ENCODE peak calls at places on chromosomes 3 and 15, in four cellular contexts. P, R, T and Z are unnamed samples.

GRCh38 chr15:39181348-39181747 is 399.5 kb upstream of the THBS1 start:
- DNase-seq in P (no peak), R (no peak), T (no peak), Z (no peak)

GRCh38 chr3:9251055-9251786 is 1.8 kb upstream of the SRGAP3 start:
- DNase-seq in P (no peak), R (peak; percentile 57), T (peak; percentile 91), Z (no peak)

GRCh38 chr3:23808525-23808924 is 2.8 kb downstream of the UBE2E1 start:
- DNase-seq in P (no peak), R (no peak), T (no peak), Z (no peak)

GRCh38 chr15:66023322-66023972 is 154.2 kb downstream of the RAB11A start:
- DNase-seq in P (no peak), R (no peak), T (no peak), Z (no peak)

GRCh38 chr15:58553365-58553918 is 121.7 kb downstream of the LIPC start:
- DNase-seq in P (no peak), R (no peak), T (no peak), Z (no peak)

GRCh38 chr3:140568842-140569520 is 108.9 kb upstream of the TRIM42 start:
- DNase-seq in P (no peak), R (peak; percentile 84), T (peak; percentile 75), Z (peak; percentile 71)

GRCh38 chr15:62672268-62672667 is 370.3 kb upstream of the TPM1 start:
- DNase-seq in P (no peak), R (no peak), T (no peak), Z (no peak)

GRCh38 chr3:88044411-88044810 is 14.4 kb downstream of the CGGBP1 start:
- DNase-seq in P (no peak), R (no peak), T (no peak), Z (no peak)

GRCh38 chr3:33115024-33115768 is 1.4 kb downstream of the CRTAP start:
- DNase-seq in P (peak; percentile 79), R (peak; percentile 88), T (peak; percentile 85), Z (peak; percentile 34)

GRCh38 chr3:128070898-128071591 is 18.8 kb downstream of the SEC61A1 start:
- DNase-seq in P (no peak), R (no peak), T (no peak), Z (no peak)

GRCh38 chr3:197026481-197026866 is 3.1 kb downstream of the MELTF start:
- DNase-seq in P (no peak), R (no peak), T (no peak), Z (no peak)
- H3K4me1 ChIP-seq in P (peaks cover 33% of the 10 kb centered on the region), R (peaks cover 37% of the 10 kb centered on the region), T (peaks cover 7% of the 10 kb centered on the region), Z (peaks cover 39% of the 10 kb centered on the region)

GRCh38 chr15:100198442-100198841 is 143.3 kb downstream of the ADAMTS17 start:
- DNase-seq in P (no peak), R (no peak), T (peak; percentile 29), Z (no peak)

GRCh38 chr15:100201376-100202280 is 140.1 kb downstream of the ADAMTS17 start:
- DNase-seq in P (no peak), R (no peak), T (no peak), Z (peak; percentile 37)

GRCh38 chr15:100202309-100202943 is 139.3 kb downstream of the ADAMTS17 start:
- DNase-seq in P (peak; percentile 23), R (no peak), T (no peak), Z (peak; percentile 78)

GRCh38 chr15:100199711-100200286 is 142.0 kb downstream of the ADAMTS17 start:
- DNase-seq in P (no peak), R (no peak), T (peak; percentile 38), Z (no peak)

GRCh38 chr15:100200287-100200772 is 141.4 kb downstream of the ADAMTS17 start:
- DNase-seq in P (no peak), R (no peak), T (no peak), Z (no peak)
- H3K4me1 ChIP-seq in P (peaks cover 4% of the 10 kb centered on the region), R (peaks cover 10% of the 10 kb centered on the region), T (peaks cover 8% of the 10 kb centered on the region), Z (peaks cover 44% of the 10 kb centered on the region)

GRCh38 chr3:100102757-100103156 is 11.5 kb downstream of the FILIP1L start:
- DNase-seq in P (no peak), R (no peak), T (no peak), Z (no peak)
- H3K4me1 ChIP-seq in P (peaks cover 72% of the 10 kb centered on the region), R (peaks cover 72% of the 10 kb centered on the region), T (peaks cover 82% of the 10 kb centered on the region), Z (peaks cover 59% of the 10 kb centered on the region)

GRCh38 chr15:64003182-64003581 is 43.1 kb downstream of the DAPK2 start:
- DNase-seq in P (no peak), R (no peak), T (no peak), Z (no peak)

GRCh38 chr15:64004059-64004458 is 42.2 kb downstream of the DAPK2 start:
- DNase-seq in P (no peak), R (no peak), T (no peak), Z (no peak)

GRCh38 chr15:64006642-64007041 is 39.6 kb downstream of the DAPK2 start:
- DNase-seq in P (no peak), R (no peak), T (peak; percentile 69), Z (no peak)

GRCh38 chr15:64001148-64001547 is 45.1 kb downstream of the DAPK2 start:
- DNase-seq in P (no peak), R (no peak), T (no peak), Z (no peak)

GRCh38 chr15:64004582-64004981 is 41.7 kb downstream of the DAPK2 start:
- DNase-seq in P (peak; percentile 87), R (peak; percentile 83), T (no peak), Z (peak; percentile 89)
- H3K4me1 ChIP-seq in P (peaks cover 23% of the 10 kb centered on the region), R (peaks cover 16% of the 10 kb centered on the region), T (peaks cover 49% of the 10 kb centered on the region), Z (peaks cover 24% of the 10 kb centered on the region)

GRCh38 chr3:45704544-45704943 is 15.3 kb downstream of the SACM1L start:
- DNase-seq in P (no peak), R (no peak), T (no peak), Z (no peak)

GRCh38 chr3:45700570-45701073 is 11.4 kb downstream of the SACM1L start:
- DNase-seq in P (no peak), R (no peak), T (no peak), Z (no peak)

GRCh38 chr3:45701167-45701867 is 12.1 kb downstream of the SACM1L start:
- DNase-seq in P (no peak), R (no peak), T (no peak), Z (no peak)

GRCh38 chr3:45711936-45712335 is 22.7 kb downstream of the SACM1L start:
- DNase-seq in P (no peak), R (no peak), T (no peak), Z (no peak)

DNA sequence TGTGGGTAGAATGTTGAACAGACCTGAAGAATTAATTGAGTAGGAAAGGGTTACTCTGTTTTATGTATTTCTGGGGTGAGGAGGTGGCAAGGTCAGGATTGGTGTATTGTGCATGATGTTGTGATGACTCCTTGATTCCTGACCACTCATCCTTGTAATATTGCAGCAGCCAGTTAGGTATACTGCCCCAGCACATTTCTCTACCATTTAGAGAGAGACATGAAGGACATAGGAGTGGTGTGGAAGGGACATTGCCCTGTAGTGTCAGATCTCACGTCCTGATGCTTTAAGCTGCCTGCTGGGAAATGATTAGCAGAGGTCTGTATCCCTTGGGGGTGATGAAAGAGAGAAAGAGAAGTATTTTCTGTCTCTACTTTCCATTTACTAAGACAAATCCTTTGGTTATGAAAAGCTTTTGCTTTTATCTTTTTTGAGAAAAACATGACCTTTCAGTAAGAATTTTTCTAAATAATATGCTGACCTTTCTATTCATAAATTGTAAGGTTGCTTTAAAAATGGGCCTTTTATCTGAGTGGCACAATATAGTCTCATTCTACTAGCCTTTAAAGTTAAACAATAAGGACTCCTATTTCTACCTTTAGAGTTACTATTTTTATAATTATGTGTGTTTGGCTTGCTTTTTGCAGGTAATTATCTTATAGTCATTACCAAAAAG is 17.1 kb downstream of the SACM1L start:
- DNase-seq in P (no peak), R (no peak), T (no peak), Z (no peak)
- H3K4me1 ChIP-seq in P (no peaks in the 10 kb centered on the region), R (peaks cover 8% of the 10 kb centered on the region), T (peaks cover under 1% of the 10 kb centered on the region), Z (peaks cover 10% of the 10 kb centered on the region)